ENCODE peak calls at places on chromosomes 4 and X, in four cellular contexts. O is IMR-90, W is fibroblast of lung, F is mammary epithelial cell. S is an unnamed sample.
A peak's percentile ranks its signal among the peaks of the same experiment; 100 is the strongest.

GRCh38 chr4:184748251-184748652 is 14.4 kb upstream of the CENPU start:
- DNase-seq in O (no peak), W (no peak), F (peak; percentile 79), S (no peak)

GRCh38 chr4:114615435-114615834 is 16.8 kb downstream of the UGT8 start:
- DNase-seq in O (no peak), W (no peak), F (no peak), S (no peak)

GRCh38 chrX:55342533-55343501 is 78.1 kb upstream of the PAGE3 start:
- DNase-seq in O (no peak), W (no peak), F (peak; percentile 55), S (no peak)

GRCh38 chr4:163666335-163666888 is 171.9 kb downstream of the TMA16 start:
- DNase-seq in O (no peak), W (no peak), F (no peak), S (no peak)

GRCh38 chr4:127049506-127049905 is 583.3 kb upstream of the INTU start:
- DNase-seq in O (peak; percentile 22), W (peak; percentile 74), F (no peak), S (no peak)

GRCh38 chr4:1899149-1900086 is 28.2 kb downstream of the NSD2 start:
- DNase-seq in O (peak; percentile 78), W (peak; percentile 64), F (peak; percentile 60), S (peak; percentile 35)

GRCh38 chr4:1199556-1200331 is 27.4 kb upstream of the SPON2 start:
- DNase-seq in O (no peak), W (no peak), F (no peak), S (no peak)

GRCh38 chrX:68511255-68511654 is 12.4 kb downstream of the YIPF6 start:
- DNase-seq in O (peak; percentile 48), W (peak; percentile 20), F (peak; percentile 32), S (peak; percentile 4)

GRCh38 chr4:41611881-41612871 is 74.2 kb downstream of the LIMCH1 start:
- DNase-seq in O (peak; percentile 8), W (peak; percentile 89), F (peak; percentile 59), S (peak; percentile 14)

GRCh38 chr4:76179398-76180318 is 31.5 kb upstream of the NUP54 start:
- DNase-seq in O (peak; percentile 81), W (peak; percentile 65), F (peak; percentile 62), S (peak; percentile 49)

GRCh38 chrX:142250502-142250901 is 45.4 kb upstream of the MAGEC2 start:
- DNase-seq in O (no peak), W (no peak), F (peak; percentile 52), S (no peak)

GRCh38 chr4:17236686-17237085 is 275.2 kb downstream of the QDPR start:
- DNase-seq in O (peak; percentile 87), W (peak; percentile 85), F (no peak), S (peak; percentile 78)

GRCh38 chr4:548976-549375 is 27.1 kb downstream of the TMEM271 start:
- DNase-seq in O (no peak), W (peak; percentile 2), F (no peak), S (no peak)

DNA sequence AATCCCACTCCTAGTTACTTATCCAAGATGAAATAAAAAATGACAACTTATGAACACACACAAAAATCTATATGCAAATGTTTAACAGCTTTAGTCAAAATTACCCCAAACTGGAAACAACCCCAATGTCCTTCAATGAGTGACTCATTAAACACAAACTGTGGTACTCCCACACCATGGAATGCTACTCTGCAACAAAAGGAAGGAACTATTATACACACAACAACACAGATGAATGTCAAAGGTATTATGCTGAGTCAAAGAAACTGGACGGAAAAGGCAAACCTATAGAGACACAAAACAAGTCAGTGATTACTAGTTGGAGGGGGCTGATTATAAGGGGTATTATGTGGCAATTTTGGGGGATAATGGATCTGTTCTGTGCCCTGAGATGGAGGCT is 40.5 kb downstream of the MED14 start:
- DNase-seq in O (peak; percentile 26), W (peak; percentile 43), F (peak; percentile 21), S (no peak)
- H3K36me3 ChIP-seq in O (peaks cover 4% of the 10 kb centered on the region), W (no peaks in the 10 kb centered on the region), F (peaks cover 7% of the 10 kb centered on the region), S (peaks cover 15% of the 10 kb centered on the region)

DNA sequence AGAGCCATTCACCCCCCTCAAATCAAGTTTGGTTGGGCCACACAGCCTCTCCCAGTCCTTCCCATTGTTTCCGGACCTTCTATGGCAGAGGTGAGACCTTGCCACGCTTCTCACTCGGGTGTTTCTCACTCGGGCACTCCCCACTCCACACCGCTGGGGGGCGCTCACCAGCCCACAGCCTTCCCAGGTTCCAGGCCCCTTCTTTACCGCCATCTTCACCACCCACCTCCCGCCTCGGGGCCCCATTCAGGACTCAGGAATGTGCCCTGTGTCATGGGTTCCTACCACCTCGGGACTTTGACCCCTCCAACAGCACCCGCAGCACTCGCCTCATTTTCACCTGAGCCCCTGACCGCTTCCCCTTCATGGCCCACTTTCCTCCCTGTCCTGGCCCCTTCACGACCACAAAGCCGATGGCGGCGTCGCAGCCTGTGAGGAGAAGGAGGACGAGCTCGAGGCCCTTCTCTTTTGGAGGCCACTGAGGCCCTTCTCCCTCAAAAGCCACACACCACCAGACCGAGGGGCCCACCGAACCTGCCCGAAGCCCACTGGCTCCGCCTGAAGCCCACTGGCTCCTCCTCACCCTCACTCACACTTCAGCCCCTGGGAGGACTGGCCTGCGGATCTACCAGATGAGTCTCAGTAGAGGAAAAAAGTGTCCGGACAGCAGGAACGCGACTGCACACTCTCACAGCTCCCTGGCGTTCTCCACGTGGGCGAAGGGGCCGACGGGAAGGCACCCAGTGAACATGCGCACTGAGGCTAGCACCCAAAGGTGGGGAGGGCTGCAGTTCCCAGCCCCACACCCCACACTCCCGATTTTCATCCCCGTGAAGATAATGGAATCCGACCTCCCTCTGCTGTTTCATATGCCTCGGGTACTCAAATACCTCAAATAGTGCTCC is at the start of gene PAGE1:
- DNase-seq in O (no peak), W (no peak), F (no peak), S (no peak)
- H3K27me3 ChIP-seq in O (no peaks in the 10 kb centered on the region), W (no peaks in the 10 kb centered on the region), F (no peaks in the 10 kb centered on the region), S (no peaks in the 10 kb centered on the region)

GRCh38 chr4:118769152-118769551 is 66.8 kb downstream of the SEC24D start:
- DNase-seq in O (no peak), W (no peak), F (no peak), S (no peak)
- H3K36me3 ChIP-seq in O (peaks cover 27% of the 10 kb centered on the region), W (peaks cover 10% of the 10 kb centered on the region), F (peaks cover 14% of the 10 kb centered on the region), S (peaks cover 45% of the 10 kb centered on the region)

GRCh38 chr4:25656031-25656430 is 380 bp downstream of the SLC34A2 start:
- DNase-seq in O (no peak), W (no peak), F (no peak), S (no peak)

GRCh38 chr4:25654971-25655963 is at the start of gene SLC34A2:
- DNase-seq in O (no peak), W (no peak), F (no peak), S (no peak)

GRCh38 chr4:25662306-25662705 is 6.7 kb downstream of the SLC34A2 start:
- DNase-seq in O (no peak), W (no peak), F (no peak), S (no peak)

GRCh38 chr4:25658357-25658771 is 2.7 kb downstream of the SLC34A2 start:
- DNase-seq in O (no peak), W (no peak), F (no peak), S (peak; percentile 48)

GRCh38 chr4:25658777-25659176 is 3.1 kb downstream of the SLC34A2 start:
- DNase-seq in O (no peak), W (no peak), F (no peak), S (no peak)
- H3K27me3 ChIP-seq in O (peaks cover 48% of the 10 kb centered on the region), W (peaks cover 21% of the 10 kb centered on the region), F (peaks cover 23% of the 10 kb centered on the region), S (no peaks in the 10 kb centered on the region)